ENCODE peak calls at places on chromosome 12, in four cellular contexts. X is fibroblast of lung; R is CD8-positive, alpha-beta memory T cell; I is HCT116. J is an unnamed sample.

GRCh38 chr12:43805149-43805856 is 814 bp downstream of the TWF1 start:
- DNase-seq in I (no peak), R (no peak), X (peak; percentile 12), J (no peak)

GRCh38 chr12:91361864-91362263 is 179.2 kb upstream of the DCN start:
- DNase-seq in I (peak; percentile 37), X (peak; percentile 76), R (no peak), J (no peak)

GRCh38 chr12:104280111-104280510 is 23.4 kb upstream of the EID3 start:
- DNase-seq in I (no peak), X (no peak), R (no peak), J (no peak)

GRCh38 chr12:76495556-76495955 is 64.0 kb downstream of the OSBPL8 start:
- DNase-seq in R (no peak), I (no peak), X (no peak), J (no peak)

GRCh38 chr12:89949457-89950195 is 241.0 kb upstream of the ATP2B1 start:
- DNase-seq in R (peak; percentile 81), I (no peak), X (peak; percentile 74), J (no peak)

GRCh38 chr12:62123721-62124203 is 136.4 kb upstream of the USP15 start:
- DNase-seq in I (peak; percentile 49), R (no peak), X (peak; percentile 63), J (peak; percentile 19)

GRCh38 chr12:46831335-46832083 is 5.7 kb upstream of the SLC38A4 start:
- DNase-seq in I (no peak), X (peak; percentile 24), R (no peak), J (peak; percentile 50)

GRCh38 chr12:85179680-85180300 is 100.2 kb upstream of the ALX1 start:
- DNase-seq in R (no peak), I (no peak), X (peak; percentile 46), J (no peak)

GRCh38 chr12:31118347-31118830 is 44.7 kb downstream of the DDX11 start:
- DNase-seq in X (no peak), I (no peak), R (peak; percentile 56), J (peak; percentile 82)

GRCh38 chr12:110079477-110080400 is 31.4 kb upstream of the C12orf76 start:
- DNase-seq in R (peak; percentile 83), X (no peak), I (no peak), J (no peak)

GRCh38 chr12:65497645-65498044 is 219.2 kb downstream of the MSRB3 start:
- DNase-seq in X (peak; percentile 87), I (no peak), R (no peak), J (no peak)

GRCh38 chr12:111819191-111820158 is 22.6 kb upstream of the MAPKAPK5 start:
- DNase-seq in I (no peak), R (no peak), X (no peak), J (no peak)

GRCh38 chr12:62252576-62252975 is 7.6 kb upstream of the USP15 start:
- DNase-seq in X (no peak), I (no peak), R (no peak), J (no peak)

GRCh38 chr12:108640802-108641445 is 7.2 kb upstream of the SELPLG start:
- DNase-seq in X (no peak), I (no peak), R (no peak), J (no peak)

GRCh38 chr12:103556890-103557667 is 30.0 kb upstream of the STAB2 start:
- DNase-seq in I (no peak), R (no peak), X (no peak), J (no peak)

GRCh38 chr12:57553343-57554202 is 3.7 kb downstream of the KIF5A start:
- DNase-seq in I (no peak), R (peak; percentile 3), X (no peak), J (no peak)

GRCh38 chr12:106084048-106084671 is 54.6 kb downstream of the NUAK1 start:
- DNase-seq in X (peak; percentile 53), I (peak; percentile 40), R (no peak), J (no peak)

GRCh38 chr12:57487055-57487596 is 742 bp upstream of the MARS1 start:
- DNase-seq in I (no peak), R (no peak), X (no peak), J (no peak)

GRCh38 chr12:47155457-47156166 is 75.9 kb upstream of the AMIGO2 start:
- DNase-seq in X (peak; percentile 25), I (no peak), R (no peak), J (no peak)

GRCh38 chr12:107441906-107442305 is 243.7 kb upstream of the PWP1 start:
- DNase-seq in I (no peak), R (no peak), X (peak; percentile 54), J (no peak)

GRCh38 chr12:109604902-109605536 is 31.4 kb downstream of the MVK start:
- DNase-seq in X (no peak), R (no peak), I (no peak), J (no peak)

GRCh38 chr12:3148366-3149000 is 71.3 kb downstream of the TSPAN9 start:
- DNase-seq in X (peak; percentile 40), I (no peak), R (no peak), J (no peak)

GRCh38 chr12:110279976-110280783 is 867 bp upstream of the ATP2A2 start:
- DNase-seq in X (no peak), I (no peak), R (peak; percentile 78), J (no peak)

GRCh38 chr12:112973016-112973711 is 5.2 kb upstream of the OAS2 start:
- DNase-seq in X (no peak), I (no peak), R (no peak), J (no peak)

GRCh38 chr12:49537231-49537708 is 1.6 kb upstream of the KCNH3 start:
- DNase-seq in X (no peak), R (no peak), I (no peak), J (no peak)

GRCh38 chr12:70721958-70722357 is 84.7 kb upstream of the PTPRB start:
- DNase-seq in R (no peak), I (no peak), X (no peak), J (no peak)
- H3K27ac ChIP-seq in R (no peak overlapping the region), I (no peak overlapping the region), X (no peak overlapping the region), J (no peak overlapping the region)

GRCh38 chr12:12890815-12891645 is at the start of gene GPRC5A:
- DNase-seq in I (peak; percentile 96), R (no peak), X (peak; percentile 98), J (peak; percentile 82)
- H3K4me3 ChIP-seq in I (peak within 1 kb of the TSS; percentile 91), R (peak within 1 kb of the TSS; percentile 27), X (peak within 1 kb of the TSS; percentile 58), J (peak within 1 kb of the TSS; percentile 29)

GRCh38 chr12:989051-989450 is 2.0 kb upstream of the ERC1 start:
- DNase-seq in I (no peak), X (no peak), R (no peak), J (no peak)
- H3K27ac ChIP-seq in I (peak overlapping the region; percentile 95), X (peak overlapping the region; percentile 99), R (no peak overlapping the region), J (no peak overlapping the region)

GRCh38 chr12:6863586-6864321 is 3.6 kb upstream of the TPI1 start:
- DNase-seq in R (no peak), I (no peak), X (no peak), J (no peak)
- H3K4me3 ChIP-seq in R (no peak overlapping the region), I (no peak overlapping the region), X (no peak overlapping the region), J (no peak overlapping the region)

GRCh38 chr12:132065203-132065602 is 78.9 kb downstream of the DDX51 start:
- DNase-seq in I (no peak), R (no peak), X (no peak), J (no peak)
- H3K27ac ChIP-seq in I (no peak overlapping the region), R (no peak overlapping the region), X (no peak overlapping the region), J (no peak overlapping the region)

GRCh38 chr12:53389702-53390101 is 9.7 kb downstream of the SP1 start:
- DNase-seq in X (no peak), R (no peak), I (no peak), J (no peak)
- H3K4me3 ChIP-seq in X (no peak overlapping the region), R (no peak overlapping the region), I (no peak overlapping the region), J (no peak overlapping the region)

GRCh38 chr12:132205271-132206092 is 61.2 kb downstream of the NOC4L start:
- DNase-seq in R (no peak), X (no peak), I (no peak), J (no peak)
- H3K27ac ChIP-seq in R (no peak overlapping the region), X (no peak overlapping the region), I (no peak overlapping the region), J (no peak overlapping the region)

GRCh38 chr12:132618683-132619043 is at the start of gene P2RX2:
- DNase-seq in X (no peak), R (peak; percentile 14), I (no peak), J (no peak)

GRCh38 chr12:132620113-132620892 is 1.7 kb downstream of the P2RX2 start:
- DNase-seq in R (peak; percentile 33), X (no peak), I (no peak), J (no peak)

GRCh38 chr12:132617135-132617701 is 1.4 kb upstream of the P2RX2 start:
- DNase-seq in X (no peak), R (no peak), I (no peak), J (no peak)

GRCh38 chr12:132619301-132620112 is 931 bp downstream of the P2RX2 start:
- DNase-seq in I (no peak), X (no peak), R (peak; percentile 26), J (peak; percentile 61)

GRCh38 chr12:132617822-132618682 is 524 bp upstream of the P2RX2 start:
- DNase-seq in X (no peak), I (no peak), R (peak; percentile 21), J (no peak)
- H3K4me3 ChIP-seq in X (no peak overlapping the region), I (no peak overlapping the region), R (no peak overlapping the region), J (no peak overlapping the region)

DNA sequence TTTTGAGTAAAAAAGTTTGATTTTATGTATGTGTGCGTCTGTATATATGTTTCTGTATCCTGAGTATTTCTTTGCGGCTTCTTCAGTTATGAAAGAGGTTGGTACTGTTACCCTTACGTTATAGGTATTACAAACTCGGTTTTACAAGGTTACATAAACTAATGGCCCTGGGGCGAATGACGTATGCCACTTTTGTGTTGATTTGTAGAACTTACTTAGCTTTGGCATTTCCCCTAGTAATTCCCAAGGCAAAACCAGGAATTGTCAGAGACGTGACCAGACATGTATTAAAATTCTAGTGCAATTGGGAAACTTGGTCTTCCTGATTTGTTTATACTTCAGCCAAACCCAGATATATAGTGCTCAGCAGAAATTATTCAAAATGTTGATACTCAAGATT is 93.3 kb downstream of the DUSP16 start:
- DNase-seq in I (no peak), R (no peak), X (no peak), J (no peak)
- H3K27ac ChIP-seq in I (no peak overlapping the region), R (no peak overlapping the region), X (no peak overlapping the region), J (no peak overlapping the region)